ENCODE peak calls at places on chromosome 4, in four cellular contexts. G is neural crest cell; F is activated T-cell treated with anti-CD3 and anti-CD28 coated beads, Interleukin-2, amount 50 U/mL, for 72 hours; C is SK-N-DZ. T is an unnamed sample.
A peak's percentile ranks its signal among the peaks of the same experiment; 100 is the strongest.

GRCh38 chr4:112361181-112361791 is 64.1 kb downstream of the ALPK1 start:
- DNase-seq in G (no peak), F (peak; percentile 13), C (peak; percentile 91), T (no peak)

GRCh38 chr4:114684462-114684861 is 85.9 kb downstream of the UGT8 start:
- DNase-seq in G (no peak), F (no peak), C (no peak), T (no peak)

GRCh38 chr4:2860391-2861348 is 17.0 kb downstream of the ADD1 start:
- DNase-seq in G (no peak), F (no peak), C (no peak), T (no peak)

GRCh38 chr4:1910643-1911042 is 39.5 kb downstream of the NSD2 start:
- DNase-seq in G (peak; percentile 51), F (no peak), C (peak; percentile 52), T (peak; percentile 29)

GRCh38 chr4:10872833-10873517 is 188.4 kb upstream of the CLNK start:
- DNase-seq in G (no peak), F (no peak), C (no peak), T (no peak)

GRCh38 chr4:173074501-173074946 is 94.1 kb upstream of the GALNT7 start:
- DNase-seq in G (no peak), F (no peak), C (peak; percentile 32), T (no peak)

GRCh38 chr4:138911903-138912713 is 103.5 kb upstream of the NOCT start:
- DNase-seq in G (no peak), F (no peak), C (no peak), T (no peak)

GRCh38 chr4:24477919-24478318 is 106.4 kb downstream of the DHX15 start:
- DNase-seq in G (no peak), F (no peak), C (peak; percentile 15), T (no peak)

GRCh38 chr4:64385177-64385549 is 24.1 kb downstream of the TECRL start:
- DNase-seq in G (no peak), F (no peak), C (no peak), T (no peak)

GRCh38 chr4:113147498-113148231 is 98.2 kb downstream of the ANK2 start:
- DNase-seq in G (no peak), F (no peak), C (no peak), T (no peak)

GRCh38 chr4:7383251-7383650 is 51.5 kb downstream of the PSAPL1 start:
- DNase-seq in G (no peak), F (no peak), C (no peak), T (no peak)

GRCh38 chr4:25913851-25914669 is at the start of gene SMIM20:
- DNase-seq in G (peak; percentile 86), F (peak; percentile 92), C (peak; percentile 91), T (peak; percentile 93)

GRCh38 chr4:165151734-165152133 is 39.1 kb upstream of the TMEM192 start:
- DNase-seq in G (no peak), F (no peak), C (no peak), T (no peak)

GRCh38 chr4:119525005-119525749 is 103.4 kb downstream of the PDE5A start:
- DNase-seq in G (no peak), F (no peak), C (no peak), T (no peak)

GRCh38 chr4:46908148-46908547 is 897 bp downstream of the COX7B2 start:
- DNase-seq in G (no peak), F (no peak), C (no peak), T (no peak)

GRCh38 chr4:92969650-92970370 is 666.0 kb downstream of the GRID2 start:
- DNase-seq in G (no peak), F (no peak), C (no peak), T (no peak)

GRCh38 chr4:38155589-38156294 is 195.5 kb downstream of the PTTG2 start:
- DNase-seq in G (no peak), F (no peak), C (no peak), T (no peak)

GRCh38 chr4:138981930-138982390 is 33.6 kb upstream of the NOCT start:
- DNase-seq in G (no peak), F (no peak), C (no peak), T (peak; percentile 15)

GRCh38 chr4:57109530-57109846 is 697 bp downstream of the IGFBP7 start:
- DNase-seq in G (no peak), F (no peak), C (no peak), T (no peak)

GRCh38 chr4:158793021-158793420 is 24.2 kb downstream of the FNIP2 start:
- DNase-seq in G (no peak), F (no peak), C (no peak), T (no peak)

GRCh38 chr4:122045533-122045932 is 93.7 kb upstream of the TRPC3 start:
- DNase-seq in G (no peak), F (no peak), C (no peak), T (no peak)

GRCh38 chr4:4862665-4863482 is 3.4 kb downstream of the MSX1 start:
- DNase-seq in G (no peak), F (no peak), C (no peak), T (no peak)

GRCh38 chr4:1410491-1411325 is 4.5 kb upstream of the NKX1-1 start:
- DNase-seq in G (peak; percentile 96), F (peak; percentile 52), C (no peak), T (peak; percentile 97)

GRCh38 chr4:13126976-13127910 is 356.9 kb downstream of the RAB28 start:
- DNase-seq in G (no peak), F (no peak), C (no peak), T (no peak)

GRCh38 chr4:82691431-82691830 is 107.2 kb downstream of the SCD5 start:
- DNase-seq in G (no peak), F (no peak), C (no peak), T (no peak)

GRCh38 chr4:6044805-6045204 is 26.6 kb upstream of the C4orf50 start:
- DNase-seq in G (no peak), F (no peak), C (no peak), T (no peak)

GRCh38 chr4:7928711-7929505 is 10.8 kb downstream of the AFAP1 start:
- DNase-seq in G (no peak), F (no peak), C (no peak), T (no peak)

GRCh38 chr4:142126890-142127497 is 490.6 kb downstream of the IL15 start:
- DNase-seq in G (peak; percentile 67), F (peak; percentile 67), C (peak; percentile 70), T (no peak)

T was measured in HuH-7.5.